ENCODE peak calls at places on chromosome 16, in ten cellular contexts. S is activated CD4-positive, alpha-beta memory T cell treated with anti-CD3 and anti-CD28 coated beads, Interleukin-2, amount 10 ng/mL, durations not matched to agents 7 days and 5 days; V is BE2C; R is CD8-positive, alpha-beta memory T cell; U is RWPE2; D is midbrain; N is myocyte; T is NCI-H1436; J is NCI-H2081; K is KBM-7. H is an unnamed sample.

GRCh38 chr16:80913397-80913796 is 93.3 kb downstream of the CMC2 start:
- DNase-seq in D (no peak), K (no peak), R (no peak), J (no peak), T (no peak), S (no peak), U (no peak), N (no peak), V (no peak), H (no peak)

GRCh38 chr16:55678061-55678935 is 22.5 kb downstream of the SLC6A2 start:
- DNase-seq in S (no peak), N (no peak), J (no peak), V (no peak), K (no peak), D (peak), U (no peak), R (no peak), T (no peak), H (peak)

GRCh38 chr16:75241412-75241811 is 10.0 kb downstream of the BCAR1 start:
- DNase-seq in R (no peak), K (no peak), N (no peak), T (no peak), J (no peak), S (no peak), U (no peak), D (no peak), V (no peak), H (no peak)

GRCh38 chr16:1194665-1195392 is 30.2 kb downstream of the TPSG1 start:
- DNase-seq in N (no peak), S (no peak), J (no peak), V (peak), T (no peak), D (no peak), U (no peak), K (no peak), R (no peak), H (no peak)

GRCh38 chr16:85046957-85047866 is 19.6 kb downstream of the KIAA0513 start:
- DNase-seq in S (no peak), K (no peak), U (no peak), T (no peak), D (no peak), V (no peak), N (no peak), R (no peak), J (no peak), H (no peak)

GRCh38 chr16:54282923-54283734 is 3.5 kb downstream of the IRX3 start:
- DNase-seq in S (no peak), J (no peak), U (peak), K (peak), R (no peak), T (no peak), V (no peak), N (peak), D (no peak), H (no peak)

GRCh38 chr16:27430923-27431484 is 29.0 kb downstream of the IL21R start:
- DNase-seq in S (peak), J (no peak), R (no peak), V (no peak), K (peak), U (no peak), D (no peak), T (no peak), N (peak), H (no peak)

GRCh38 chr16:23748630-23749029 is 6.2 kb upstream of the CHP2 start:
- DNase-seq in V (no peak), D (no peak), S (no peak), T (no peak), R (no peak), U (no peak), N (no peak), K (no peak), J (no peak), H (no peak)

GRCh38 chr16:67430504-67431076 is 331 bp upstream of the HSD11B2 start:
- DNase-seq in S (peak), V (peak), R (no peak), N (no peak), K (peak), D (no peak), J (peak), T (no peak), U (no peak), H (no peak)

GRCh38 chr16:50735629-50736122 is 6.2 kb upstream of the CYLD start:
- DNase-seq in K (peak), U (no peak), V (no peak), J (no peak), S (no peak), R (no peak), N (no peak), D (no peak), T (no peak), H (no peak)

GRCh38 chr16:84266451-84266850 is 26.6 kb upstream of the KCNG4 start:
- DNase-seq in D (peak), R (no peak), V (peak), J (peak), T (no peak), N (peak), S (peak), K (peak), U (no peak), H (peak)

GRCh38 chr16:25690563-25691143 is 1.1 kb upstream of the HS3ST4 start:
- DNase-seq in U (no peak), N (no peak), J (no peak), T (no peak), D (no peak), K (no peak), R (no peak), V (no peak), S (no peak), H (no peak)

GRCh38 chr16:56606071-56606687 is 2.2 kb upstream of the MT2A start:
- DNase-seq in J (no peak), N (peak), V (no peak), S (no peak), D (no peak), K (no peak), R (no peak), T (no peak), U (no peak), H (no peak)

GRCh38 chr16:70661534-70661917 is 15.2 kb downstream of the IL34 start:
- DNase-seq in T (no peak), U (peak), D (no peak), V (no peak), J (no peak), K (no peak), S (no peak), N (no peak), R (no peak), H (no peak)

GRCh38 chr16:57419506-57419905 is 14.9 kb downstream of the CCL17 start:
- DNase-seq in V (peak), U (no peak), N (no peak), K (no peak), J (no peak), S (no peak), D (no peak), R (no peak), T (no peak), H (no peak)

GRCh38 chr16:77951788-77952187 is 70.6 kb upstream of the CLEC3A start:
- DNase-seq in N (no peak), U (no peak), K (peak), D (peak), R (no peak), J (peak), S (no peak), V (no peak), T (peak), H (no peak)

GRCh38 chr16:66457888-66458287 is 30.8 kb downstream of the BEAN1 start:
- DNase-seq in T (no peak), R (no peak), K (no peak), D (no peak), V (no peak), N (no peak), S (no peak), J (no peak), U (no peak), H (no peak)

GRCh38 chr16:85616608-85617311 is 3.6 kb downstream of the GSE1 start:
- DNase-seq in S (no peak), J (peak), D (peak), N (no peak), K (peak), U (no peak), R (no peak), V (no peak), T (no peak), H (peak)

H was measured in globus pallidus.